ENCODE peak calls at places on chromosome 11, in nine cellular contexts. B, K, E, Z, D, F, X, A and J are unnamed samples.

GRCh38 chr11:38332046-38332445 is 1734.0 kb upstream of the RAG2 start:
- DNase-seq in B (no peak), K (no peak), E (no peak), Z (no peak), D (no peak), F (no peak), X (peak), A (no peak), J (no peak)

GRCh38 chr11:9263840-9264380 is 1.2 kb downstream of the DENND5A start:
- DNase-seq in B (peak), K (peak), E (no peak), Z (peak), D (no peak), F (no peak), X (peak), A (no peak), J (peak)

GRCh38 chr11:33722579-33723234 is 13.5 kb downstream of the CD59 start:
- DNase-seq in B (no peak), K (peak), E (no peak), Z (no peak), D (no peak), F (no peak), X (no peak), A (no peak), J (no peak)

GRCh38 chr11:64245401-64245796 is 1.3 kb downstream of the PPP1R14B start:
- DNase-seq in B (no peak), K (peak), E (no peak), Z (no peak), D (peak), F (no peak), X (no peak), A (no peak), J (no peak)

GRCh38 chr11:128521697-128522062 is 65.7 kb downstream of the ETS1 start:
- DNase-seq in B (no peak), K (no peak), E (no peak), Z (no peak), D (no peak), F (no peak), X (no peak), A (no peak), J (no peak)

GRCh38 chr11:83540112-83540675 is 254.0 kb upstream of the CCDC90B start:
- DNase-seq in B (peak), K (no peak), E (no peak), Z (no peak), D (no peak), F (no peak), X (no peak), A (no peak), J (no peak)

GRCh38 chr11:66188580-66188979 is 79.9 kb upstream of the RAB1B start:
- DNase-seq in B (no peak), K (peak), E (peak), Z (no peak), D (no peak), F (no peak), X (peak), A (no peak), J (no peak)

GRCh38 chr11:36451045-36451444 is 59.0 kb downstream of the TRAF6 start:
- DNase-seq in B (peak), K (no peak), E (no peak), Z (no peak), D (no peak), F (no peak), X (no peak), A (no peak), J (no peak)

GRCh38 chr11:127789887-127790286 is 789.3 kb upstream of the KIRREL3 start:
- DNase-seq in B (no peak), K (no peak), E (no peak), Z (no peak), D (peak), F (peak), X (no peak), A (no peak), J (no peak)

GRCh38 chr11:69006816-69007215 is 6.2 kb downstream of the MRGPRF start:
- DNase-seq in B (no peak), K (no peak), E (no peak), Z (no peak), D (no peak), F (no peak), X (no peak), A (no peak), J (no peak)

GRCh38 chr11:118175031-118175531 is 1.4 kb downstream of the SCN2B start:
- DNase-seq in B (peak), K (no peak), E (no peak), Z (no peak), D (no peak), F (no peak), X (peak), A (no peak), J (no peak)

GRCh38 chr11:8593935-8594909 is at the start of gene STK33:
- DNase-seq in B (no peak), K (peak), E (no peak), Z (peak), D (peak), F (peak), X (peak), A (peak), J (no peak)

GRCh38 chr11:13009476-13009920 is 382 bp downstream of the RASSF10 start:
- DNase-seq in B (no peak), K (peak), E (no peak), Z (no peak), D (no peak), F (peak), X (no peak), A (no peak), J (no peak)

GRCh38 chr11:122183933-122184332 is 67.9 kb upstream of the BLID start:
- DNase-seq in B (no peak), K (peak), E (no peak), Z (no peak), D (no peak), F (no peak), X (no peak), A (no peak), J (no peak)

GRCh38 chr11:19259487-19260345 is 19.0 kb upstream of the E2F8 start:
- DNase-seq in B (peak), K (peak), E (peak), Z (peak), D (peak), F (peak), X (peak), A (no peak), J (no peak)

GRCh38 chr11:62444271-62444833 is 25.5 kb downstream of the SCGB1A1 start:
- DNase-seq in B (peak), K (peak), E (no peak), Z (peak), D (peak), F (no peak), X (peak), A (peak), J (no peak)

GRCh38 chr11:76166314-76166713 is 40.0 kb downstream of the WNT11 start:
- DNase-seq in B (no peak), K (no peak), E (no peak), Z (peak), D (no peak), F (no peak), X (no peak), A (no peak), J (no peak)

GRCh38 chr11:69899957-69900821 is 81.0 kb upstream of the FGF3 start:
- DNase-seq in B (no peak), K (peak), E (no peak), Z (no peak), D (no peak), F (no peak), X (peak), A (no peak), J (no peak)

GRCh38 chr11:2766166-2766565 is 66.4 kb upstream of the KCNQ1OT1 start:
- DNase-seq in B (no peak), K (no peak), E (no peak), Z (no peak), D (no peak), F (no peak), X (no peak), A (no peak), J (no peak)

GRCh38 chr11:68302256-68303054 is 9.9 kb upstream of the LRP5 start:
- DNase-seq in B (no peak), K (peak), E (peak), Z (no peak), D (peak), F (no peak), X (peak), A (no peak), J (no peak)

GRCh38 chr11:92875473-92875872 is 94.0 kb upstream of the MTNR1B start:
- DNase-seq in B (no peak), K (no peak), E (no peak), Z (no peak), D (no peak), F (no peak), X (no peak), A (no peak), J (no peak)

GRCh38 chr11:117160826-117161225 is 16.7 kb downstream of the PAFAH1B2 start:
- DNase-seq in B (no peak), K (no peak), E (no peak), Z (no peak), D (no peak), F (no peak), X (no peak), A (no peak), J (no peak)

GRCh38 chr11:123977731-123978347 is at the start of gene OR10S1:
- DNase-seq in B (no peak), K (no peak), E (no peak), Z (no peak), D (no peak), F (no peak), X (no peak), A (no peak), J (no peak)

GRCh38 chr11:132312161-132312560 is 941.7 kb downstream of the NTM start:
- DNase-seq in B (no peak), K (peak), E (peak), Z (no peak), D (no peak), F (no peak), X (peak), A (no peak), J (no peak)